ENCODE peak calls at places on chromosomes 16 and 17, in six cellular contexts. One of them, this sample, is unnamed. For H3K27me3, the result is how much of the 10 kb centered on the place peaks cover.

GRCh38 chr17:76540381-76541300 is 797 bp downstream of the PRCD start:
- DNase-seq in hepatocyte: peak
- DNase-seq in H1: peak
- DNase-seq in left ventricle myocardium inferior: peak
- DNase-seq in adrenal gland: peak
- DNase-seq in psoas muscle: peak
- DNase-seq in this sample: peak

GRCh38 chr17:20992416-20992815 is 50.4 kb downstream of the USP22 start:
- DNase-seq in hepatocyte: no peak
- DNase-seq in H1: no peak
- DNase-seq in left ventricle myocardium inferior: no peak
- DNase-seq in adrenal gland: no peak
- DNase-seq in psoas muscle: peak
- DNase-seq in this sample: no peak

GRCh38 chr17:57849163-57849873 is 526 bp downstream of the MRPS23 start:
- DNase-seq in hepatocyte: no peak
- DNase-seq in H1: no peak
- DNase-seq in left ventricle myocardium inferior: no peak
- DNase-seq in adrenal gland: no peak
- DNase-seq in psoas muscle: no peak
- DNase-seq in this sample: no peak

GRCh38 chr17:1031711-1032110 is 34.8 kb downstream of the TIMM22 start:
- DNase-seq in hepatocyte: peak
- DNase-seq in H1: peak
- DNase-seq in left ventricle myocardium inferior: peak
- DNase-seq in adrenal gland: peak
- DNase-seq in psoas muscle: peak
- DNase-seq in this sample: peak

GRCh38 chr16:75603241-75603640 is 19.8 kb downstream of the ADAT1 start:
- DNase-seq in hepatocyte: no peak
- DNase-seq in H1: no peak
- DNase-seq in left ventricle myocardium inferior: no peak
- DNase-seq in adrenal gland: no peak
- DNase-seq in psoas muscle: no peak
- DNase-seq in this sample: no peak

GRCh38 chr16:56370836-56371235 is 54.5 kb downstream of the AMFR start:
- DNase-seq in hepatocyte: peak
- DNase-seq in H1: no peak
- DNase-seq in left ventricle myocardium inferior: no peak
- DNase-seq in adrenal gland: peak
- DNase-seq in psoas muscle: no peak
- DNase-seq in this sample: peak

GRCh38 chr16:86935323-86935669 is 356.9 kb downstream of the FOXL1 start:
- DNase-seq in hepatocyte: no peak
- DNase-seq in H1: no peak
- DNase-seq in left ventricle myocardium inferior: no peak
- DNase-seq in adrenal gland: no peak
- DNase-seq in psoas muscle: no peak
- DNase-seq in this sample: no peak

GRCh38 chr16:49594706-49595534 is 221.3 kb downstream of the C16orf78 start:
- DNase-seq in hepatocyte: no peak
- DNase-seq in H1: peak
- DNase-seq in left ventricle myocardium inferior: no peak
- DNase-seq in adrenal gland: no peak
- DNase-seq in psoas muscle: no peak
- DNase-seq in this sample: no peak

GRCh38 chr16:89304181-89304851 is 86.8 kb downstream of the ZNF778 start:
- DNase-seq in hepatocyte: no peak
- DNase-seq in H1: no peak
- DNase-seq in left ventricle myocardium inferior: no peak
- DNase-seq in adrenal gland: no peak
- DNase-seq in psoas muscle: no peak
- DNase-seq in this sample: no peak

GRCh38 chr17:68908045-68908444 is 47.1 kb downstream of the ABCA8 start:
- DNase-seq in hepatocyte: no peak
- DNase-seq in H1: no peak
- DNase-seq in left ventricle myocardium inferior: no peak
- DNase-seq in adrenal gland: no peak
- DNase-seq in psoas muscle: no peak
- DNase-seq in this sample: no peak

GRCh38 chr16:63302841-63303240 is 1266.6 kb upstream of the CDH8 start:
- DNase-seq in hepatocyte: no peak
- DNase-seq in H1: no peak
- DNase-seq in left ventricle myocardium inferior: no peak
- DNase-seq in adrenal gland: no peak
- DNase-seq in psoas muscle: no peak
- DNase-seq in this sample: no peak

GRCh38 chr16:90077757-90078593 is 844 bp upstream of the PRDM7 start:
- DNase-seq in hepatocyte: peak
- DNase-seq in H1: peak
- DNase-seq in left ventricle myocardium inferior: no peak
- DNase-seq in adrenal gland: no peak
- DNase-seq in psoas muscle: no peak
- DNase-seq in this sample: peak

GRCh38 chr16:69120096-69120664 is 12.2 kb downstream of the CHTF8 start:
- DNase-seq in hepatocyte: no peak
- DNase-seq in H1: no peak
- DNase-seq in left ventricle myocardium inferior: no peak
- DNase-seq in adrenal gland: no peak
- DNase-seq in psoas muscle: no peak
- DNase-seq in this sample: no peak

GRCh38 chr17:75808905-75809621 is 24.5 kb downstream of the UNK start:
- DNase-seq in hepatocyte: no peak
- DNase-seq in H1: no peak
- DNase-seq in left ventricle myocardium inferior: peak
- DNase-seq in adrenal gland: peak
- DNase-seq in psoas muscle: peak
- DNase-seq in this sample: peak

GRCh38 chr16:57533618-57534336 is 2.6 kb downstream of the CCDC102A start:
- DNase-seq in hepatocyte: no peak
- DNase-seq in H1: peak
- DNase-seq in left ventricle myocardium inferior: no peak
- DNase-seq in adrenal gland: no peak
- DNase-seq in psoas muscle: no peak
- DNase-seq in this sample: peak

GRCh38 chr17:80790021-80790765 is 201.4 kb upstream of the CHMP6 start:
- DNase-seq in hepatocyte: no peak
- DNase-seq in H1: no peak
- DNase-seq in left ventricle myocardium inferior: no peak
- DNase-seq in adrenal gland: no peak
- DNase-seq in psoas muscle: no peak
- DNase-seq in this sample: no peak

GRCh38 chr17:11140028-11140427 is 101.0 kb upstream of the SHISA6 start:
- DNase-seq in hepatocyte: no peak
- DNase-seq in H1: no peak
- DNase-seq in left ventricle myocardium inferior: no peak
- DNase-seq in adrenal gland: peak
- DNase-seq in psoas muscle: no peak
- DNase-seq in this sample: no peak

GRCh38 chr16:86755571-86756006 is 177.2 kb downstream of the FOXL1 start:
- DNase-seq in hepatocyte: no peak
- DNase-seq in H1: no peak
- DNase-seq in left ventricle myocardium inferior: peak
- DNase-seq in adrenal gland: no peak
- DNase-seq in psoas muscle: peak
- DNase-seq in this sample: no peak

GRCh38 chr17:28347261-28347891 is 10.0 kb downstream of the POLDIP2 start:
- DNase-seq in hepatocyte: no peak
- DNase-seq in H1: no peak
- DNase-seq in left ventricle myocardium inferior: no peak
- DNase-seq in adrenal gland: peak
- DNase-seq in psoas muscle: no peak
- DNase-seq in this sample: no peak

GRCh38 chr16:27847030-27847550 is 216.4 kb downstream of the GSG1L start:
- DNase-seq in hepatocyte: no peak
- DNase-seq in H1: no peak
- DNase-seq in left ventricle myocardium inferior: no peak
- DNase-seq in adrenal gland: no peak
- DNase-seq in psoas muscle: no peak
- DNase-seq in this sample: no peak

GRCh38 chr16:69040144-69040909 is 65.1 kb upstream of the HAS3 start:
- DNase-seq in hepatocyte: no peak
- DNase-seq in H1: no peak
- DNase-seq in left ventricle myocardium inferior: no peak
- DNase-seq in adrenal gland: no peak
- DNase-seq in psoas muscle: no peak
- DNase-seq in this sample: no peak

GRCh38 chr17:30519707-30520106 is 42.5 kb downstream of the GOSR1 start:
- DNase-seq in hepatocyte: peak
- DNase-seq in H1: no peak
- DNase-seq in left ventricle myocardium inferior: no peak
- DNase-seq in adrenal gland: no peak
- DNase-seq in psoas muscle: no peak
- DNase-seq in this sample: no peak

GRCh38 chr16:78630102-78630501 is 530.6 kb downstream of the WWOX start:
- DNase-seq in hepatocyte: no peak
- DNase-seq in H1: no peak
- DNase-seq in left ventricle myocardium inferior: no peak
- DNase-seq in adrenal gland: no peak
- DNase-seq in psoas muscle: no peak
- DNase-seq in this sample: no peak

GRCh38 chr17:76094046-76094445 is 9.5 kb downstream of the EXOC7 start:
- DNase-seq in hepatocyte: no peak
- DNase-seq in H1: no peak
- DNase-seq in left ventricle myocardium inferior: no peak
- DNase-seq in adrenal gland: no peak
- DNase-seq in psoas muscle: no peak
- DNase-seq in this sample: no peak

GRCh38 chr16:16861546-16861945 is 482.6 kb downstream of the NPIPA7 start:
- DNase-seq in hepatocyte: peak
- DNase-seq in H1: peak
- DNase-seq in left ventricle myocardium inferior: no peak
- DNase-seq in adrenal gland: peak
- DNase-seq in psoas muscle: no peak
- DNase-seq in this sample: peak

GRCh38 chr17:3318336-3318735 is 20.2 kb upstream of the OR3A1 start:
- DNase-seq in hepatocyte: no peak
- DNase-seq in H1: no peak
- DNase-seq in left ventricle myocardium inferior: no peak
- DNase-seq in adrenal gland: no peak
- DNase-seq in psoas muscle: no peak
- DNase-seq in this sample: no peak

GRCh38 chr16:72967941-72968340 is 80.0 kb downstream of the ZFHX3 start:
- DNase-seq in hepatocyte: no peak
- DNase-seq in H1: no peak
- DNase-seq in left ventricle myocardium inferior: no peak
- DNase-seq in adrenal gland: no peak
- DNase-seq in psoas muscle: no peak
- DNase-seq in this sample: no peak

GRCh38 chr16:72969812-72970211 is 78.1 kb downstream of the ZFHX3 start:
- DNase-seq in hepatocyte: no peak
- DNase-seq in H1: no peak
- DNase-seq in left ventricle myocardium inferior: no peak
- DNase-seq in adrenal gland: no peak
- DNase-seq in psoas muscle: no peak
- DNase-seq in this sample: no peak

GRCh38 chr16:72972878-72973571 is 74.9 kb downstream of the ZFHX3 start:
- DNase-seq in hepatocyte: no peak
- DNase-seq in H1: no peak
- DNase-seq in left ventricle myocardium inferior: no peak
- DNase-seq in adrenal gland: no peak
- DNase-seq in psoas muscle: no peak
- DNase-seq in this sample: no peak

GRCh38 chr16:72971370-72971769 is 76.6 kb downstream of the ZFHX3 start:
- DNase-seq in hepatocyte: no peak
- DNase-seq in H1: no peak
- DNase-seq in left ventricle myocardium inferior: no peak
- DNase-seq in adrenal gland: no peak
- DNase-seq in psoas muscle: no peak
- DNase-seq in this sample: no peak

DNA sequence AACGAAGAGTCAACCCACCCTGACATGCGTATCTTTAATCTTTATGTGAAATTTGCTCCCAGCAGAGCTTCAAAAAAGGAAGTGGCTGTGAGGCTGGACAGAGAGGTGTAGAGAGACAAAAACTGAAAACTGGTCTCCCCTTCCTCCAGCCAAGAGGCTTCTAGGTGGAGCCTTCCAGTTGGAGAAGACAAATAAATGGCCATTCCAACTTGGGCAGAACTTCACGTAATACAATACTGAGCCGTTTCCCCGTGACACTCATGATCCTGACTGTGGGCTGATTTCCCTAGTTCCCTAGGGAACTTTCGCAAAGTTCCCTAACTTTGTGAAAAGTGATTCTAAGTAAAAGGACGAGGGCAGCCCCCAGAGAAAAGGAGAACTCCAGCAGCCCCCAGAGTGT is 78.8 kb downstream of the ZFHX3 start:
- DNase-seq in hepatocyte: no peak
- DNase-seq in H1: no peak
- DNase-seq in left ventricle myocardium inferior: no peak
- DNase-seq in adrenal gland: no peak
- DNase-seq in psoas muscle: no peak
- DNase-seq in this sample: no peak
- H3K4me3 ChIP-seq in hepatocyte: no peak
- H3K4me3 ChIP-seq in H1: no peak
- H3K4me3 ChIP-seq in left ventricle myocardium inferior: no peak
- H3K4me3 ChIP-seq in adrenal gland: no peak
- H3K4me3 ChIP-seq in psoas muscle: no peak
- H3K4me3 ChIP-seq in this sample: no peak

GRCh38 chr16:1026057-1026783 is 44.6 kb downstream of the SOX8 start:
- DNase-seq in hepatocyte: no peak
- DNase-seq in H1: no peak
- DNase-seq in left ventricle myocardium inferior: no peak
- DNase-seq in adrenal gland: no peak
- DNase-seq in psoas muscle: no peak
- DNase-seq in this sample: no peak
- H3K27me3 ChIP-seq in hepatocyte: under half
- H3K27me3 ChIP-seq in H1: under half
- H3K27me3 ChIP-seq in left ventricle myocardium inferior: half or more
- H3K27me3 ChIP-seq in adrenal gland: under half
- H3K27me3 ChIP-seq in psoas muscle: half or more
- H3K27me3 ChIP-seq in this sample: under half

GRCh38 chr17:48608494-48608834 is 2.4 kb downstream of the HOXB7 start:
- DNase-seq in hepatocyte: no peak
- DNase-seq in H1: no peak
- DNase-seq in left ventricle myocardium inferior: no peak
- DNase-seq in adrenal gland: no peak
- DNase-seq in psoas muscle: no peak
- DNase-seq in this sample: no peak
- H3K4me3 ChIP-seq in hepatocyte: no peak
- H3K4me3 ChIP-seq in H1: no peak
- H3K4me3 ChIP-seq in left ventricle myocardium inferior: no peak
- H3K4me3 ChIP-seq in adrenal gland: no peak
- H3K4me3 ChIP-seq in psoas muscle: no peak
- H3K4me3 ChIP-seq in this sample: no peak

DNA sequence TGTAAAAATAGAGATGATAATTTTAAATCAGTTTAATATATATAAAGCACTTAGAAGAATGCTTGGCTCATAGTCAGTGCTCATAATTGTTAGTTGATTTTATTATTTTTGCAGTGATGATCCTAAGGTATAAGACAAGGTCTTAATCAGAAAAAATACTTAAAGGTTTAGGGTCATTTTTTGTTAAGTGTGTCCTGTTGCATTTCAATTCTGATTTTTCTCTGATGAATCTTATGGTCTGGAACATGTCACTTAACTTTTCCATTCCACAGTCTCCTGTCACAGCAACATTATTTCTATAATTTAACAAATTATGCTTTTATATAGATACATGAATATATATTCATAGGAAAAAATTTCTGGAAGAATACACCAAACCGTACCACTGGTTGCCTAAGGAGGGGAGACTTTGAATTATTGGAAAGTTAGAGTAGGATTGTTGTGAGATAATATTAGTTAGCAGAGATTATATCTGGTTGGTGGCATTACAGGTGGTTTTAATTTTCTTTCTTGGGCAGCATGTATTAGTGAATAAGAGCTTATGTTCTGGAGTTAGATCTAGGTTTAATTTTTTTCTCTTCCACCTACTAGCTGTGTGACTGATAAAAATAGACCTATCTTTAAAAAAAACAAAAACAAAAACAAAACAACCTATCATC is 188.7 kb downstream of the TANC2 start:
- DNase-seq in hepatocyte: no peak
- DNase-seq in H1: no peak
- DNase-seq in left ventricle myocardium inferior: no peak
- DNase-seq in adrenal gland: no peak
- DNase-seq in psoas muscle: no peak
- DNase-seq in this sample: no peak
- H3K27me3 ChIP-seq in hepatocyte: under half
- H3K27me3 ChIP-seq in H1: under half
- H3K27me3 ChIP-seq in left ventricle myocardium inferior: under half
- H3K27me3 ChIP-seq in adrenal gland: under half
- H3K27me3 ChIP-seq in psoas muscle: under half
- H3K27me3 ChIP-seq in this sample: under half